ENCODE peak calls at places on chromosomes 7 and 10, in four cellular contexts. One of them, this sample, is unnamed.

GRCh38 chr7:115008465-115009114 is 86.7 kb downstream of the MDFIC start:
- DNase-seq in HepG2: no peak
- DNase-seq in GM12878: no peak
- DNase-seq in K562: no peak
- DNase-seq in this sample: no peak

GRCh38 chr10:59891349-59891748 is 15.0 kb downstream of the CCDC6 start:
- DNase-seq in HepG2: no peak
- DNase-seq in GM12878: no peak
- DNase-seq in K562: no peak
- DNase-seq in this sample: no peak

GRCh38 chr10:97407211-97407951 is 6.2 kb upstream of the RRP12 start:
- DNase-seq in HepG2: peak
- DNase-seq in GM12878: no peak
- DNase-seq in K562: peak
- DNase-seq in this sample: peak

GRCh38 chr10:7590271-7590670 is 76.5 kb downstream of the ITIH5 start:
- DNase-seq in HepG2: no peak
- DNase-seq in GM12878: no peak
- DNase-seq in K562: no peak
- DNase-seq in this sample: no peak

GRCh38 chr7:151518781-151519044 is 982 bp downstream of the RHEB start:
- DNase-seq in HepG2: no peak
- DNase-seq in GM12878: no peak
- DNase-seq in K562: no peak
- DNase-seq in this sample: no peak

GRCh38 chr7:51273360-51273759 is 43.2 kb downstream of the COBL start:
- DNase-seq in HepG2: no peak
- DNase-seq in GM12878: no peak
- DNase-seq in K562: no peak
- DNase-seq in this sample: no peak

GRCh38 chr10:104297697-104298660 is 29.0 kb downstream of the GSTO2 start:
- DNase-seq in HepG2: no peak
- DNase-seq in GM12878: no peak
- DNase-seq in K562: peak
- DNase-seq in this sample: peak

GRCh38 chr10:89563861-89564478 is 28.6 kb upstream of the SLC16A12 start:
- DNase-seq in HepG2: peak
- DNase-seq in GM12878: peak
- DNase-seq in K562: peak
- DNase-seq in this sample: peak

GRCh38 chr7:130996841-130997231 is 262.8 kb upstream of the KLF14 start:
- DNase-seq in HepG2: peak
- DNase-seq in GM12878: no peak
- DNase-seq in K562: no peak
- DNase-seq in this sample: no peak

GRCh38 chr7:137952406-137952805 is 49.5 kb downstream of the CREB3L2 start:
- DNase-seq in HepG2: no peak
- DNase-seq in GM12878: no peak
- DNase-seq in K562: no peak
- DNase-seq in this sample: no peak

GRCh38 chr10:42953684-42954674 is 122.9 kb upstream of the RET start:
- DNase-seq in HepG2: no peak
- DNase-seq in GM12878: no peak
- DNase-seq in K562: no peak
- DNase-seq in this sample: no peak

GRCh38 chr7:158270856-158271413 is 316.7 kb downstream of the PTPRN2 start:
- DNase-seq in HepG2: no peak
- DNase-seq in GM12878: no peak
- DNase-seq in K562: no peak
- DNase-seq in this sample: no peak

GRCh38 chr7:158271646-158272045 is 316.0 kb downstream of the PTPRN2 start:
- DNase-seq in HepG2: no peak
- DNase-seq in GM12878: no peak
- DNase-seq in K562: no peak
- DNase-seq in this sample: no peak

GRCh38 chr7:158272091-158272490 is 315.5 kb downstream of the PTPRN2 start:
- DNase-seq in HepG2: no peak
- DNase-seq in GM12878: no peak
- DNase-seq in K562: no peak
- DNase-seq in this sample: no peak

GRCh38 chr7:158273138-158273651 is 314.4 kb downstream of the PTPRN2 start:
- DNase-seq in HepG2: no peak
- DNase-seq in GM12878: no peak
- DNase-seq in K562: no peak
- DNase-seq in this sample: no peak

GRCh38 chr7:158272509-158273137 is 315.0 kb downstream of the PTPRN2 start:
- DNase-seq in HepG2: no peak
- DNase-seq in GM12878: no peak
- DNase-seq in K562: no peak
- DNase-seq in this sample: no peak
- TF ChIP-seq FOXK2 in HepG2: no peak
- TF ChIP-seq FOXK2 in GM12878: no peak
- TF ChIP-seq FOXK2 in K562: no peak
- TF ChIP-seq FOXK2 in this sample: no peak

DNA sequence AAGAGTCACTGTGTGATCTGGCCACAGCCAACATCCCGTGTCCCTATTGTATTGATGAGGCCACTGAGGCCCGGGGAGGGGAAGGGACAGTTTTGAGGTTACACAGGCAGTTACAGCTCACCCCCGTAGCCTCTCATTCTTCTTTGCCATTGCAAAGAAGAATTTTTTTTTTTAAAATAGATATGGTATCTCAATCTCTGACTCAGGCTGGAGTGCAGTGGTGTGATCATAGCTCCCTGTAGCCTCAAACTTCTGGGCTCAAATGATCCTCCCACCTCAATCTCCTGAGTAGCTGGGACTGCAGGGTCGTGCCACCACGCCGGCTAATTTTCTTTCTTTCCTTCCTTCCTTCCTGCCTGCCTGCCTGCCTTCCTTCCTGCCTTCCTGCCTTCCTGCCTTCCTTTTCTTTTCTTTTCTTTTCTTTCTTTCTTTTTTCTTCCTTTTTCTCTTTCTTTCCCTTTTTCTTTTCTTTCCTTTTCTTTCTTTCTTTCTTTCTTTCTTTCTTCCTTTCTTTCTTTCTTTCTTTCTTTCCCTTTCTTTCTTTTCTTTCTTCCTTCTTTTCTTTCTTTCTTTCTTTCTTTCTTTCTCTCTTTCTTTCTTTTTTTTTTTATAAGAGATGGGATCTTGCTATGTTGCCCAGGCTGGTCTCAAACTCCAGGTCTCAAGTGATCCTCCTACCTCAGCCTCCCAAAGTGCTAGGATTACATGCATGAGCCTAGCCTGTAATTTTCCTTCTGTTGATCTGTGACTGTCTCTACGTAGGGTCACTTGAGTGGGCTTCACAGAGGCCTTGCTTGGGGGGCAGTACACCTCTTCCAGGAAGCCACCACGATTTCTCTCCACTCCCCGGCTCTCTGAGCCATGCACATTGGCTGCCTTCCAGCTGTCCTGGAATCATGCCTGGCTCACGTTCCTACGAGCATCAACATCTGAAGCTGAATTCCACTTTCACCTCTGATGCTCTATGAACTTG is 31.3 kb downstream of the TMEM270 start:
- DNase-seq in HepG2: no peak
- DNase-seq in GM12878: no peak
- DNase-seq in K562: peak
- DNase-seq in this sample: no peak
- TF ChIP-seq FOXK2 in HepG2: no peak
- TF ChIP-seq FOXK2 in GM12878: no peak
- TF ChIP-seq FOXK2 in K562: no peak
- TF ChIP-seq FOXK2 in this sample: no peak

DNA sequence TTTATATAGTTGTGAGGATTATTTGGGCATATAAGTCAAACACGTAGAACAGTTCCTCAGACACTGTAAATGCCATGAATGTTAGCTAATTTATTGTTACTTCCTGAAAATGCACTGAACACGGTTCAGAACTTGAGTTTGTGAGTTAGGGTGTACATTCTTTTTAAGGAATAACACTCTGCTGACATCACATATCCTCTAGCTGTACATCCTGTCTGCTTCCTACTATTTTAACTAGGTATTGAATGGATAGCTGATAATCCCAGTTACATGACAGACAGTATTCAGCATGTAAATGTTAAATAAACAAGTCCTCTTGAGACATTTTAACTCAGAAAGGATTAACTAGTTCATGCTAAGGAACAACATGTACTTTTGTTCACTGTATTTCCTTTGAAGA is 16.0 kb downstream of the SAMD8 start:
- DNase-seq in HepG2: no peak
- DNase-seq in GM12878: no peak
- DNase-seq in K562: no peak
- DNase-seq in this sample: no peak
- TF ChIP-seq FOXK2 in HepG2: no peak
- TF ChIP-seq FOXK2 in GM12878: no peak
- TF ChIP-seq FOXK2 in K562: no peak
- TF ChIP-seq FOXK2 in this sample: no peak

GRCh38 chr10:24650669-24651391 is 72.9 kb downstream of the ARHGAP21 start:
- DNase-seq in HepG2: no peak
- DNase-seq in GM12878: no peak
- DNase-seq in K562: no peak
- DNase-seq in this sample: no peak

GRCh38 chr10:24645022-24645421 is 78.7 kb downstream of the ARHGAP21 start:
- DNase-seq in HepG2: no peak
- DNase-seq in GM12878: no peak
- DNase-seq in K562: no peak
- DNase-seq in this sample: no peak

GRCh38 chr10:24643679-24644209 is 79.9 kb downstream of the ARHGAP21 start:
- DNase-seq in HepG2: no peak
- DNase-seq in GM12878: no peak
- DNase-seq in K562: peak
- DNase-seq in this sample: no peak

GRCh38 chr10:24642921-24643678 is 80.6 kb downstream of the ARHGAP21 start:
- DNase-seq in HepG2: peak
- DNase-seq in GM12878: peak
- DNase-seq in K562: peak
- DNase-seq in this sample: peak

GRCh38 chr10:24645784-24646183 is 77.9 kb downstream of the ARHGAP21 start:
- DNase-seq in HepG2: no peak
- DNase-seq in GM12878: no peak
- DNase-seq in K562: peak
- DNase-seq in this sample: no peak
- TF ChIP-seq FOXK2 in HepG2: no peak
- TF ChIP-seq FOXK2 in GM12878: no peak
- TF ChIP-seq FOXK2 in K562: no peak
- TF ChIP-seq FOXK2 in this sample: no peak

GRCh38 chr7:101031082-101031481 is 11.2 kb downstream of the MUC17 start:
- DNase-seq in HepG2: no peak
- DNase-seq in GM12878: no peak
- DNase-seq in K562: no peak
- DNase-seq in this sample: no peak
- TF ChIP-seq FOXK2 in HepG2: no peak
- TF ChIP-seq FOXK2 in GM12878: no peak
- TF ChIP-seq FOXK2 in K562: no peak
- TF ChIP-seq FOXK2 in this sample: no peak